ENCODE peak calls at places on chromosomes 5 and 9, in four cellular contexts. One of them, this sample, is unnamed.

GRCh38 chr5:109161914-109162683 is 247.7 kb downstream of the PJA2 start:
- DNase-seq in AG09309: peak; percentile 5
- DNase-seq in fibroblast of mammary gland: peak; percentile 68
- DNase-seq in astrocyte of the spinal cord: no peak
- DNase-seq in this sample: peak; percentile 74

GRCh38 chr9:128243486-128244415 is 32.1 kb downstream of the GOLGA2 start:
- DNase-seq in AG09309: no peak
- DNase-seq in fibroblast of mammary gland: peak; percentile 69
- DNase-seq in astrocyte of the spinal cord: no peak
- DNase-seq in this sample: no peak

GRCh38 chr5:90824436-90824835 is 265.8 kb downstream of the ADGRV1 start:
- DNase-seq in fibroblast of mammary gland: no peak
- DNase-seq in astrocyte of the spinal cord: no peak
- DNase-seq in AG09309: no peak
- DNase-seq in this sample: no peak

GRCh38 chr9:2824564-2824963 is 19.3 kb downstream of the PUM3 start:
- DNase-seq in astrocyte of the spinal cord: no peak
- DNase-seq in fibroblast of mammary gland: no peak
- DNase-seq in AG09309: no peak
- DNase-seq in this sample: no peak

GRCh38 chr9:130770679-130771442 is 64.2 kb upstream of the ABL1 start:
- DNase-seq in AG09309: peak; percentile 44
- DNase-seq in fibroblast of mammary gland: peak; percentile 84
- DNase-seq in astrocyte of the spinal cord: peak; percentile 81
- DNase-seq in this sample: peak; percentile 69

GRCh38 chr9:69027355-69028097 is 8.0 kb upstream of the FXN start:
- DNase-seq in fibroblast of mammary gland: peak; percentile 54
- DNase-seq in AG09309: no peak
- DNase-seq in astrocyte of the spinal cord: peak; percentile 43
- DNase-seq in this sample: peak; percentile 56

GRCh38 chr5:66339896-66340295 is 195.8 kb downstream of the SREK1 start:
- DNase-seq in fibroblast of mammary gland: peak; percentile 3
- DNase-seq in AG09309: no peak
- DNase-seq in astrocyte of the spinal cord: no peak
- DNase-seq in this sample: no peak

GRCh38 chr9:2465921-2466460 is 155.6 kb upstream of the VLDLR start:
- DNase-seq in fibroblast of mammary gland: peak; percentile 49
- DNase-seq in AG09309: no peak
- DNase-seq in astrocyte of the spinal cord: no peak
- DNase-seq in this sample: peak; percentile 82

GRCh38 chr5:66469684-66470083 is 126.5 kb upstream of the MAST4 start:
- DNase-seq in astrocyte of the spinal cord: peak; percentile 5
- DNase-seq in fibroblast of mammary gland: peak; percentile 5
- DNase-seq in AG09309: no peak
- DNase-seq in this sample: no peak

GRCh38 chr9:91857291-91857781 is 92.7 kb downstream of the ROR2 start:
- DNase-seq in fibroblast of mammary gland: peak; percentile 43
- DNase-seq in astrocyte of the spinal cord: peak; percentile 72
- DNase-seq in AG09309: no peak
- DNase-seq in this sample: no peak

DNA sequence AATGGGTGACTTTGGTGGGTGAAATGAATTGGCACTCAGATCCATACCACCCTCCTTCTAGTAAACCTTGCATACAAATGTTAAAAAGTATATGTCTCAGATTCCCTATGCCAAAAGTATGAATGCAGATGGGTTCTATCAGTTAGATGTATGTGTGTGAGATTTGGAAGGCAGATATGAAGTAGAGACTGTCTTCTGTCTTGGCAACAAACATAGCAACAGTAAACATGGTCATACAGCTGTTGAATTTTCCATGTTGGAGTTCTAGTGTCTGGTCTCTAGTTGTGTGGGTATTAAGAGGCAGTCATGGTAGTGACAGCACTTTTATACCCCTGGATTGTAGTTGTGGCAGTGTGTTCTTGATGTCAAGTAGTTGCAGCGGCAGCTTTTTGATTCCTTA is 125.6 kb upstream of the PITX1 start:
- DNase-seq in astrocyte of the spinal cord: no peak
- DNase-seq in AG09309: no peak
- DNase-seq in fibroblast of mammary gland: no peak
- DNase-seq in this sample: no peak
- H3K4me3 ChIP-seq in astrocyte of the spinal cord: no peak overlapping the region
- H3K4me3 ChIP-seq in AG09309: no peak overlapping the region
- H3K4me3 ChIP-seq in fibroblast of mammary gland: no peak overlapping the region
- H3K4me3 ChIP-seq in this sample: no peak overlapping the region

DNA sequence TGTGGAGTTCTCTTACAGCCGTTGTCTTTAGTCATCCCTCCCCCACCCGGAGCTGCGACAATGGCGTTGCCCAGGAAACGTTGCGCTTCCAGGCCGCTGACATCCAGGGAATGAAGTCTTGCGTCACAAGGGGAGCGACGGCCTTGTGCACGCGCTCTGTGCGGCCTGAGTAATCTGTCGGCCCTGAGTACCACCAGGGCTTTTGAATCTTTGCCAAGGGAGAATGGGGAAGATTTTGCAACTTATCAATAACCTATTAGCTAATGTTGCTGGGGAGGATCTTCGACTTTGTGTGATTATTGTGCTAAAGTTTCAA is at the start of gene SOX30:
- DNase-seq in AG09309: no peak
- DNase-seq in astrocyte of the spinal cord: no peak
- DNase-seq in fibroblast of mammary gland: no peak
- DNase-seq in this sample: no peak
- H3K4me3 ChIP-seq in AG09309: peak within 1 kb of the TSS; percentile 27
- H3K4me3 ChIP-seq in astrocyte of the spinal cord: peak within 1 kb of the TSS; percentile 19
- H3K4me3 ChIP-seq in fibroblast of mammary gland: peak within 1 kb of the TSS; percentile 34
- H3K4me3 ChIP-seq in this sample: peak within 1 kb of the TSS; percentile 33

GRCh38 chr9:124778575-124779367 is 1.8 kb downstream of the OLFML2A start:
- DNase-seq in AG09309: no peak
- DNase-seq in astrocyte of the spinal cord: no peak
- DNase-seq in fibroblast of mammary gland: peak; percentile 12
- DNase-seq in this sample: no peak
- H3K4me3 ChIP-seq in AG09309: no peak overlapping the region
- H3K4me3 ChIP-seq in astrocyte of the spinal cord: no peak overlapping the region
- H3K4me3 ChIP-seq in fibroblast of mammary gland: no peak overlapping the region
- H3K4me3 ChIP-seq in this sample: no peak overlapping the region

GRCh38 chr9:136761545-136761981 is 2.8 kb downstream of the LCN15 start:
- DNase-seq in astrocyte of the spinal cord: no peak
- DNase-seq in AG09309: no peak
- DNase-seq in fibroblast of mammary gland: no peak
- DNase-seq in this sample: no peak

GRCh38 chr9:136762221-136762691 is 2.1 kb downstream of the LCN15 start:
- DNase-seq in astrocyte of the spinal cord: no peak
- DNase-seq in fibroblast of mammary gland: no peak
- DNase-seq in AG09309: no peak
- DNase-seq in this sample: no peak

GRCh38 chr9:136764301-136764891 is at the start of gene LCN15:
- DNase-seq in astrocyte of the spinal cord: no peak
- DNase-seq in fibroblast of mammary gland: no peak
- DNase-seq in AG09309: no peak
- DNase-seq in this sample: no peak

GRCh38 chr9:136763649-136764035 is 676 bp downstream of the LCN15 start:
- DNase-seq in astrocyte of the spinal cord: no peak
- DNase-seq in fibroblast of mammary gland: no peak
- DNase-seq in AG09309: no peak
- DNase-seq in this sample: no peak

DNA sequence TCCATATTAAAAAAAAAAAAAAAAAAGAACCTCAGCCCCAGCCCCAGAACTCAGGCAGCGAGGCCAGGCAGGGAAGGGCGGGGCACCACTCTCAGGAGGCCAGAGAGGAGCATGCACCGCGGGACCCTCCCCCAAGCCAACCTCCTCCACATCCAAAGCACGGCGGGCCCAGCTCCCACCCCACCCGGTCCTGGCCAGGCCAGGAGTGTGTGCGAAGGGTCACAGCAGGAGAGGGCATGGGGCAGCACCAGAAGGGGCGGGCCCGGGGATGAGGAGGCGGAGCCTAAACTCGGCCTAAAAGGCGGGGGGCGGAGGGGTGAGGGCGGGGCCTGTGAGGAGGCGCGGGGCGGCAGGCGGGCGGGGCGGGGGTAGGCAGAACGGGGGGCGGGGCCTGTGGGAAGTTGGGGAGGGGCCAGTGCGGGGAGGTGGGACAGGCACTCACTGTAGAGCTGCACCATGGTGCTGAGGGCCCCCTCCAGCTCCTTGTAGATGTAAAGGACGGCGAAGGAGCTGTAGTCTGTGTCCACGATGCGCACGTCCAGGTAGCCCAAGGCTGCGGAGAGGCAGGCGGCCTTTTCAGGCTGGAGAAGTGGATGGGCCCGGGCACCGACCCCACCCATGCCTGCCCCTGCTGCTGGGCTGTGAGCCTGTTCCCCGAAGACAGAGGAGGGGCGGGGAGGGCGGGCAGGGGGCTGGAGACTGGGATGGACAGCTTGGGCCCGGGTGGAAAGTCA is 1.2 kb downstream of the LCN15 start:
- DNase-seq in astrocyte of the spinal cord: no peak
- DNase-seq in AG09309: no peak
- DNase-seq in fibroblast of mammary gland: peak; percentile 17
- DNase-seq in this sample: no peak
- H3K4me3 ChIP-seq in astrocyte of the spinal cord: no peak overlapping the region
- H3K4me3 ChIP-seq in AG09309: no peak overlapping the region
- H3K4me3 ChIP-seq in fibroblast of mammary gland: no peak overlapping the region
- H3K4me3 ChIP-seq in this sample: no peak overlapping the region

GRCh38 chr9:77440057-77440456 is 208.1 kb downstream of the GNA14 start:
- DNase-seq in fibroblast of mammary gland: peak; percentile 57
- DNase-seq in AG09309: no peak
- DNase-seq in astrocyte of the spinal cord: peak; percentile 95
- DNase-seq in this sample: no peak
- H3K4me3 ChIP-seq in fibroblast of mammary gland: no peak overlapping the region
- H3K4me3 ChIP-seq in AG09309: peak overlapping the region; percentile 35
- H3K4me3 ChIP-seq in astrocyte of the spinal cord: no peak overlapping the region
- H3K4me3 ChIP-seq in this sample: no peak overlapping the region

DNA sequence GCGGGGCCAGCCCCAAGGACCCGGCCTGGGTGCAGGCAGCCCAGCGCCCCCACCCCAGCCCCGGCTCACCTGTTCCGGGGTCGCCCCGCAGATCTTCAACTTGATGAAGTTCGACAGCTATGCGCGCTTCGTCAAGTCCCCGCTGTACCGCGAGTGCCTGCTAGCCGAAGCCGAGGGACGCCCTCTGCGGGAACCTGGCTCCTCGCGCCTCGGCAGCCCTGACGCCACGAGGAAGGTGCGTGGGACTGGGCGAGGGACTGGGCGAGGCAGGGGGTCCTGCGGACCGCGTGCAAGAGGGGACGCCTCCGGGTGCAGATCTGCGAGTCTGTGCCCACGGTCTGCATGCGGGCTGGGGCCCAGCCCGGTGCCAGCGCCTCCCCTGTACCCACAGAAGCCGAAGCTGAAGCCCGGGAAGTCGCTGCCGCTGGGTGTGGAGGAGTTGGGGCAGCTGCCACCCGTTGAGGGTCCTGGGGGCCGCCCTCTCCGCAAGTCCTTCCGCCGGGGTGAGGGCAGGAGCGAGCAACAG is 9.7 kb downstream of the RGS14 start:
- DNase-seq in astrocyte of the spinal cord: no peak
- DNase-seq in fibroblast of mammary gland: no peak
- DNase-seq in AG09309: no peak
- DNase-seq in this sample: no peak
- H3K4me3 ChIP-seq in astrocyte of the spinal cord: peak overlapping the region; percentile 38
- H3K4me3 ChIP-seq in fibroblast of mammary gland: peak overlapping the region; percentile 42
- H3K4me3 ChIP-seq in AG09309: peak overlapping the region; percentile 42
- H3K4me3 ChIP-seq in this sample: peak overlapping the region; percentile 35

GRCh38 chr5:141326088-141326854 is 4.0 kb upstream of the PCDHGA1 start:
- DNase-seq in AG09309: peak; percentile 39
- DNase-seq in fibroblast of mammary gland: peak; percentile 71
- DNase-seq in astrocyte of the spinal cord: peak; percentile 76
- DNase-seq in this sample: peak; percentile 53
- H3K4me3 ChIP-seq in AG09309: peak overlapping the region; percentile 43
- H3K4me3 ChIP-seq in fibroblast of mammary gland: peak overlapping the region; percentile 47
- H3K4me3 ChIP-seq in astrocyte of the spinal cord: peak overlapping the region; percentile 39
- H3K4me3 ChIP-seq in this sample: peak overlapping the region; percentile 27

GRCh38 chr5:126718246-126718868 is 58.6 kb upstream of the LMNB1 start:
- DNase-seq in AG09309: no peak
- DNase-seq in fibroblast of mammary gland: no peak
- DNase-seq in astrocyte of the spinal cord: no peak
- DNase-seq in this sample: no peak
- H3K4me3 ChIP-seq in AG09309: no peak overlapping the region
- H3K4me3 ChIP-seq in fibroblast of mammary gland: no peak overlapping the region
- H3K4me3 ChIP-seq in astrocyte of the spinal cord: no peak overlapping the region
- H3K4me3 ChIP-seq in this sample: no peak overlapping the region